ENCODE peak calls at places on chromosomes 12 and 14, in ten cellular contexts. One of them, this sample, is unnamed.

GRCh38 chr14:39431416-39432178 is 636 bp downstream of the FBXO33 start:
- DNase-seq in IMR-90: peak; percentile 33
- DNase-seq in Jurkat, Clone E6-1: no peak
- DNase-seq in hypothalamus: peak; percentile 44
- DNase-seq in NCI-H2029: peak; percentile 62
- DNase-seq in B cell: peak; percentile 43
- DNase-seq in CD4-positive, alpha-beta memory T cell: peak; percentile 43
- DNase-seq in heart left ventricle: peak; percentile 70
- DNase-seq in effector CD4-positive, alpha-beta T cell: peak; percentile 38
- DNase-seq in KG1: no peak
- DNase-seq in this sample: peak; percentile 66

GRCh38 chr14:22598099-22598895 is at the start of gene ABHD4:
- DNase-seq in NCI-H2029: no peak
- DNase-seq in B cell: peak; percentile 64
- DNase-seq in effector CD4-positive, alpha-beta T cell: peak; percentile 45
- DNase-seq in Jurkat, Clone E6-1: no peak
- DNase-seq in IMR-90: peak; percentile 42
- DNase-seq in KG1: no peak
- DNase-seq in hypothalamus: peak; percentile 85
- DNase-seq in CD4-positive, alpha-beta memory T cell: peak; percentile 54
- DNase-seq in heart left ventricle: peak; percentile 91
- DNase-seq in this sample: peak; percentile 92

GRCh38 chr12:131702573-131702877 is 8.4 kb upstream of the SFSWAP start:
- DNase-seq in CD4-positive, alpha-beta memory T cell: no peak
- DNase-seq in KG1: no peak
- DNase-seq in Jurkat, Clone E6-1: no peak
- DNase-seq in B cell: no peak
- DNase-seq in effector CD4-positive, alpha-beta T cell: no peak
- DNase-seq in hypothalamus: no peak
- DNase-seq in NCI-H2029: no peak
- DNase-seq in heart left ventricle: no peak
- DNase-seq in IMR-90: no peak
- DNase-seq in this sample: no peak

GRCh38 chr12:110266980-110267620 is 13.9 kb upstream of the ATP2A2 start:
- DNase-seq in NCI-H2029: peak; percentile 27
- DNase-seq in effector CD4-positive, alpha-beta T cell: no peak
- DNase-seq in Jurkat, Clone E6-1: no peak
- DNase-seq in IMR-90: peak; percentile 74
- DNase-seq in KG1: no peak
- DNase-seq in hypothalamus: no peak
- DNase-seq in B cell: no peak
- DNase-seq in CD4-positive, alpha-beta memory T cell: no peak
- DNase-seq in heart left ventricle: no peak
- DNase-seq in this sample: no peak

GRCh38 chr14:64732536-64733120 is 28.4 kb downstream of the PLEKHG3 start:
- DNase-seq in heart left ventricle: no peak
- DNase-seq in hypothalamus: no peak
- DNase-seq in effector CD4-positive, alpha-beta T cell: no peak
- DNase-seq in B cell: no peak
- DNase-seq in CD4-positive, alpha-beta memory T cell: no peak
- DNase-seq in NCI-H2029: no peak
- DNase-seq in KG1: no peak
- DNase-seq in Jurkat, Clone E6-1: no peak
- DNase-seq in IMR-90: no peak
- DNase-seq in this sample: no peak

GRCh38 chr12:124296295-124296915 is 1.5 kb downstream of the RFLNA start:
- DNase-seq in Jurkat, Clone E6-1: no peak
- DNase-seq in CD4-positive, alpha-beta memory T cell: no peak
- DNase-seq in effector CD4-positive, alpha-beta T cell: no peak
- DNase-seq in NCI-H2029: no peak
- DNase-seq in B cell: no peak
- DNase-seq in heart left ventricle: peak; percentile 51
- DNase-seq in IMR-90: no peak
- DNase-seq in KG1: no peak
- DNase-seq in hypothalamus: no peak
- DNase-seq in this sample: no peak

GRCh38 chr14:73463411-73463810 is 5.1 kb upstream of the NUMB start:
- DNase-seq in NCI-H2029: no peak
- DNase-seq in IMR-90: peak; percentile 98
- DNase-seq in Jurkat, Clone E6-1: peak; percentile 68
- DNase-seq in B cell: no peak
- DNase-seq in heart left ventricle: no peak
- DNase-seq in CD4-positive, alpha-beta memory T cell: no peak
- DNase-seq in hypothalamus: peak; percentile 9
- DNase-seq in KG1: no peak
- DNase-seq in effector CD4-positive, alpha-beta T cell: no peak
- DNase-seq in this sample: no peak

GRCh38 chr14:23114120-23114458 is 5.0 kb downstream of the CEBPE start:
- DNase-seq in hypothalamus: no peak
- DNase-seq in IMR-90: no peak
- DNase-seq in heart left ventricle: no peak
- DNase-seq in NCI-H2029: no peak
- DNase-seq in effector CD4-positive, alpha-beta T cell: no peak
- DNase-seq in Jurkat, Clone E6-1: no peak
- DNase-seq in B cell: no peak
- DNase-seq in CD4-positive, alpha-beta memory T cell: no peak
- DNase-seq in KG1: no peak
- DNase-seq in this sample: no peak

GRCh38 chr12:49126852-49127763 is 4.1 kb downstream of the TUBA1B start:
- DNase-seq in effector CD4-positive, alpha-beta T cell: no peak
- DNase-seq in IMR-90: no peak
- DNase-seq in heart left ventricle: no peak
- DNase-seq in CD4-positive, alpha-beta memory T cell: no peak
- DNase-seq in NCI-H2029: no peak
- DNase-seq in B cell: no peak
- DNase-seq in hypothalamus: no peak
- DNase-seq in KG1: no peak
- DNase-seq in Jurkat, Clone E6-1: peak; percentile 27
- DNase-seq in this sample: no peak

GRCh38 chr14:75751291-75751690 is 90.2 kb downstream of the TTLL5 start:
- DNase-seq in CD4-positive, alpha-beta memory T cell: no peak
- DNase-seq in B cell: no peak
- DNase-seq in hypothalamus: no peak
- DNase-seq in NCI-H2029: no peak
- DNase-seq in heart left ventricle: no peak
- DNase-seq in IMR-90: peak; percentile 49
- DNase-seq in Jurkat, Clone E6-1: no peak
- DNase-seq in effector CD4-positive, alpha-beta T cell: no peak
- DNase-seq in KG1: no peak
- DNase-seq in this sample: no peak